ENCODE peak calls at places on chromosomes 1 and 21, in seven cellular contexts. One of them, this sample, is unnamed.
A peak's percentile ranks its signal among the peaks of the same experiment; 100 is the strongest.

GRCh38 chr1:50405814-50406213 is 17.4 kb downstream of the DMRTA2 start:
- DNase-seq in endothelial cell: no peak
- DNase-seq in A549: no peak
- DNase-seq in progenitor cell of endocrine pancreas: no peak
- DNase-seq in colonic mucosa: no peak
- DNase-seq in lower leg skin: no peak
- DNase-seq in AG10803: no peak
- DNase-seq in this sample: no peak

GRCh38 chr1:11439051-11439450 is 39.9 kb upstream of the DISP3 start:
- DNase-seq in AG10803: no peak
- DNase-seq in endothelial cell: no peak
- DNase-seq in A549: no peak
- DNase-seq in lower leg skin: no peak
- DNase-seq in colonic mucosa: no peak
- DNase-seq in progenitor cell of endocrine pancreas: no peak
- DNase-seq in this sample: no peak

GRCh38 chr1:38026592-38027200 is 14.2 kb downstream of the UTP11 start:
- DNase-seq in AG10803: peak; percentile 62
- DNase-seq in endothelial cell: peak; percentile 71
- DNase-seq in A549: peak; percentile 50
- DNase-seq in progenitor cell of endocrine pancreas: peak; percentile 44
- DNase-seq in lower leg skin: no peak
- DNase-seq in colonic mucosa: no peak
- DNase-seq in this sample: peak; percentile 70

GRCh38 chr1:183319051-183319450 is 99.1 kb downstream of the NMNAT2 start:
- DNase-seq in endothelial cell: no peak
- DNase-seq in A549: no peak
- DNase-seq in AG10803: no peak
- DNase-seq in colonic mucosa: no peak
- DNase-seq in progenitor cell of endocrine pancreas: no peak
- DNase-seq in lower leg skin: no peak
- DNase-seq in this sample: no peak

GRCh38 chr1:98388431-98388830 is 273.1 kb upstream of the SNX7 start:
- DNase-seq in A549: no peak
- DNase-seq in progenitor cell of endocrine pancreas: no peak
- DNase-seq in AG10803: peak; percentile 76
- DNase-seq in endothelial cell: no peak
- DNase-seq in colonic mucosa: no peak
- DNase-seq in lower leg skin: no peak
- DNase-seq in this sample: no peak

GRCh38 chr1:33972676-33973395 is 109.0 kb downstream of the HMGB4 start:
- DNase-seq in lower leg skin: no peak
- DNase-seq in progenitor cell of endocrine pancreas: no peak
- DNase-seq in endothelial cell: no peak
- DNase-seq in colonic mucosa: no peak
- DNase-seq in A549: no peak
- DNase-seq in AG10803: peak; percentile 73
- DNase-seq in this sample: no peak

GRCh38 chr1:207309775-207310273 is 11.7 kb upstream of the CD55 start:
- DNase-seq in AG10803: peak; percentile 73
- DNase-seq in endothelial cell: no peak
- DNase-seq in A549: peak; percentile 74
- DNase-seq in colonic mucosa: no peak
- DNase-seq in lower leg skin: no peak
- DNase-seq in progenitor cell of endocrine pancreas: no peak
- DNase-seq in this sample: no peak

GRCh38 chr1:8970870-8971337 is 25.2 kb downstream of the CA6 start:
- DNase-seq in endothelial cell: no peak
- DNase-seq in AG10803: no peak
- DNase-seq in lower leg skin: no peak
- DNase-seq in colonic mucosa: no peak
- DNase-seq in progenitor cell of endocrine pancreas: no peak
- DNase-seq in A549: no peak
- DNase-seq in this sample: no peak

GRCh38 chr1:11611928-11612327 is 42.3 kb downstream of the FBXO2 start:
- DNase-seq in endothelial cell: no peak
- DNase-seq in colonic mucosa: no peak
- DNase-seq in A549: no peak
- DNase-seq in lower leg skin: no peak
- DNase-seq in progenitor cell of endocrine pancreas: no peak
- DNase-seq in AG10803: no peak
- DNase-seq in this sample: no peak

GRCh38 chr1:171081220-171081993 is 9.3 kb upstream of the FMO3 start:
- DNase-seq in A549: peak; percentile 7
- DNase-seq in progenitor cell of endocrine pancreas: no peak
- DNase-seq in endothelial cell: no peak
- DNase-seq in lower leg skin: no peak
- DNase-seq in AG10803: peak; percentile 66
- DNase-seq in colonic mucosa: no peak
- DNase-seq in this sample: no peak

GRCh38 chr1:202143768-202144509 is 598 bp downstream of the ARL8A start:
- DNase-seq in endothelial cell: peak; percentile 46
- DNase-seq in lower leg skin: no peak
- DNase-seq in colonic mucosa: peak; percentile 49
- DNase-seq in progenitor cell of endocrine pancreas: peak; percentile 36
- DNase-seq in A549: no peak
- DNase-seq in AG10803: no peak
- DNase-seq in this sample: peak; percentile 40

GRCh38 chr1:111222308-111223125 is 5.0 kb upstream of the CHI3L2 start:
- DNase-seq in A549: peak; percentile 56
- DNase-seq in colonic mucosa: peak; percentile 83
- DNase-seq in lower leg skin: peak; percentile 49
- DNase-seq in progenitor cell of endocrine pancreas: peak; percentile 68
- DNase-seq in endothelial cell: peak; percentile 85
- DNase-seq in AG10803: peak; percentile 46
- DNase-seq in this sample: peak; percentile 85

GRCh38 chr21:27505516-27505915 is 538.6 kb upstream of the ADAMTS5 start:
- DNase-seq in A549: no peak
- DNase-seq in lower leg skin: no peak
- DNase-seq in AG10803: peak; percentile 95
- DNase-seq in colonic mucosa: no peak
- DNase-seq in endothelial cell: no peak
- DNase-seq in progenitor cell of endocrine pancreas: no peak
- DNase-seq in this sample: no peak

GRCh38 chr1:226881515-226882185 is 11.2 kb downstream of the PSEN2 start:
- DNase-seq in progenitor cell of endocrine pancreas: no peak
- DNase-seq in lower leg skin: no peak
- DNase-seq in colonic mucosa: no peak
- DNase-seq in endothelial cell: no peak
- DNase-seq in A549: no peak
- DNase-seq in AG10803: no peak
- DNase-seq in this sample: no peak

GRCh38 chr1:86016076-86016746 is 140.4 kb downstream of the COL24A1 start:
- DNase-seq in progenitor cell of endocrine pancreas: no peak
- DNase-seq in A549: no peak
- DNase-seq in lower leg skin: no peak
- DNase-seq in endothelial cell: no peak
- DNase-seq in colonic mucosa: no peak
- DNase-seq in AG10803: no peak
- DNase-seq in this sample: no peak

GRCh38 chr1:114779722-114780121 is 763 bp downstream of the SIKE1 start:
- DNase-seq in colonic mucosa: no peak
- DNase-seq in progenitor cell of endocrine pancreas: no peak
- DNase-seq in AG10803: no peak
- DNase-seq in lower leg skin: no peak
- DNase-seq in endothelial cell: no peak
- DNase-seq in A549: no peak
- DNase-seq in this sample: no peak

GRCh38 chr1:36523850-36524249 is 41.1 kb upstream of the CSF3R start:
- DNase-seq in progenitor cell of endocrine pancreas: no peak
- DNase-seq in lower leg skin: no peak
- DNase-seq in colonic mucosa: no peak
- DNase-seq in A549: no peak
- DNase-seq in AG10803: no peak
- DNase-seq in endothelial cell: no peak
- DNase-seq in this sample: no peak

GRCh38 chr21:26850116-26850643 is 5.0 kb upstream of the ADAMTS1 start:
- DNase-seq in A549: peak; percentile 27
- DNase-seq in colonic mucosa: no peak
- DNase-seq in AG10803: peak; percentile 50
- DNase-seq in progenitor cell of endocrine pancreas: no peak
- DNase-seq in lower leg skin: no peak
- DNase-seq in endothelial cell: no peak
- DNase-seq in this sample: no peak

GRCh38 chr1:214086945-214087344 is 99.2 kb downstream of the PROX1 start:
- DNase-seq in endothelial cell: no peak
- DNase-seq in colonic mucosa: no peak
- DNase-seq in progenitor cell of endocrine pancreas: no peak
- DNase-seq in AG10803: no peak
- DNase-seq in lower leg skin: no peak
- DNase-seq in A549: peak; percentile 7
- DNase-seq in this sample: no peak
- TF ChIP-seq CTCF in endothelial cell: no peak
- TF ChIP-seq CTCF in colonic mucosa: no peak
- TF ChIP-seq CTCF in progenitor cell of endocrine pancreas: no peak
- TF ChIP-seq CTCF in AG10803: no peak
- TF ChIP-seq CTCF in lower leg skin: no peak
- TF ChIP-seq CTCF in A549: no peak
- TF ChIP-seq CTCF in this sample: no peak

DNA sequence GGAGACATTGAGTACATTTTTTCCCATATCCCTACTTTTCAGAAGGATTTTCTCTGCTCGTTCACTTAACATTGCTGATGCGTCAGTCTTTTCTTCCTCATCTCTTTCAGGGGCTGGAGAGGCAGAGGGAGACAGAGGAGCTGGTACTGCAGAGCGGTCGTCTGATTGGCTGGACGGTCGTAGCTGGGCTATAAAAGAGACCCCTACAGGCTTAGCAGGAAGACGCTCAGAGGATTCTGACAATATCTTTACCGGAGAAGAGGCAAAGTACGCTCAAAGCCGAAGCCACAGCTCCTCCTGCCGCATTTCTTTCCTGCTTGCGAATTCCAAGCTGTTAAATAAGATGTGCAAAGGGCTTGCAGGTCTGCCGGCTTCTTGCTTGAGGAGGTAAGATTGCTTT is at the start of gene RGS4:
- DNase-seq in endothelial cell: peak; percentile 65
- DNase-seq in lower leg skin: no peak
- DNase-seq in progenitor cell of endocrine pancreas: peak; percentile 15
- DNase-seq in A549: peak; percentile 29
- DNase-seq in colonic mucosa: peak; percentile 18
- DNase-seq in AG10803: peak; percentile 91
- DNase-seq in this sample: peak; percentile 72
- TF ChIP-seq CTCF in endothelial cell: peak; percentile 16
- TF ChIP-seq CTCF in lower leg skin: no peak
- TF ChIP-seq CTCF in progenitor cell of endocrine pancreas: peak; percentile 53
- TF ChIP-seq CTCF in A549: no peak
- TF ChIP-seq CTCF in colonic mucosa: no peak
- TF ChIP-seq CTCF in AG10803: peak; percentile 78
- TF ChIP-seq CTCF in this sample: peak; percentile 37

GRCh38 chr1:58966103-58966916 is 182.5 kb upstream of the JUN start:
- DNase-seq in endothelial cell: no peak
- DNase-seq in lower leg skin: no peak
- DNase-seq in A549: no peak
- DNase-seq in colonic mucosa: no peak
- DNase-seq in AG10803: no peak
- DNase-seq in progenitor cell of endocrine pancreas: no peak
- DNase-seq in this sample: no peak
- TF ChIP-seq CTCF in endothelial cell: no peak
- TF ChIP-seq CTCF in lower leg skin: no peak
- TF ChIP-seq CTCF in A549: no peak
- TF ChIP-seq CTCF in colonic mucosa: no peak
- TF ChIP-seq CTCF in AG10803: no peak
- TF ChIP-seq CTCF in progenitor cell of endocrine pancreas: no peak
- TF ChIP-seq CTCF in this sample: no peak

GRCh38 chr1:244451539-244451950 is at the start of gene ADSS2:
- DNase-seq in lower leg skin: no peak
- DNase-seq in progenitor cell of endocrine pancreas: no peak
- DNase-seq in A549: no peak
- DNase-seq in endothelial cell: no peak
- DNase-seq in AG10803: no peak
- DNase-seq in colonic mucosa: no peak
- DNase-seq in this sample: no peak
- TF ChIP-seq CTCF in lower leg skin: no peak
- TF ChIP-seq CTCF in progenitor cell of endocrine pancreas: no peak
- TF ChIP-seq CTCF in A549: no peak
- TF ChIP-seq CTCF in endothelial cell: no peak
- TF ChIP-seq CTCF in AG10803: no peak
- TF ChIP-seq CTCF in colonic mucosa: no peak
- TF ChIP-seq CTCF in this sample: no peak

GRCh38 chr1:224759570-224760562 is 143.7 kb downstream of the CNIH3 start:
- DNase-seq in progenitor cell of endocrine pancreas: no peak
- DNase-seq in colonic mucosa: no peak
- DNase-seq in lower leg skin: peak; percentile 36
- DNase-seq in endothelial cell: no peak
- DNase-seq in A549: no peak
- DNase-seq in AG10803: no peak
- DNase-seq in this sample: no peak

GRCh38 chr1:224761245-224761644 is 145.1 kb downstream of the CNIH3 start:
- DNase-seq in AG10803: no peak
- DNase-seq in A549: no peak
- DNase-seq in endothelial cell: no peak
- DNase-seq in progenitor cell of endocrine pancreas: no peak
- DNase-seq in colonic mucosa: no peak
- DNase-seq in lower leg skin: no peak
- DNase-seq in this sample: no peak

GRCh38 chr1:224763126-224763764 is 147.1 kb downstream of the CNIH3 start:
- DNase-seq in colonic mucosa: no peak
- DNase-seq in progenitor cell of endocrine pancreas: no peak
- DNase-seq in lower leg skin: no peak
- DNase-seq in AG10803: peak; percentile 28
- DNase-seq in A549: no peak
- DNase-seq in endothelial cell: no peak
- DNase-seq in this sample: no peak

GRCh38 chr1:224762701-224763100 is 146.6 kb downstream of the CNIH3 start:
- DNase-seq in progenitor cell of endocrine pancreas: no peak
- DNase-seq in endothelial cell: no peak
- DNase-seq in A549: no peak
- DNase-seq in AG10803: no peak
- DNase-seq in lower leg skin: no peak
- DNase-seq in colonic mucosa: no peak
- DNase-seq in this sample: no peak

DNA sequence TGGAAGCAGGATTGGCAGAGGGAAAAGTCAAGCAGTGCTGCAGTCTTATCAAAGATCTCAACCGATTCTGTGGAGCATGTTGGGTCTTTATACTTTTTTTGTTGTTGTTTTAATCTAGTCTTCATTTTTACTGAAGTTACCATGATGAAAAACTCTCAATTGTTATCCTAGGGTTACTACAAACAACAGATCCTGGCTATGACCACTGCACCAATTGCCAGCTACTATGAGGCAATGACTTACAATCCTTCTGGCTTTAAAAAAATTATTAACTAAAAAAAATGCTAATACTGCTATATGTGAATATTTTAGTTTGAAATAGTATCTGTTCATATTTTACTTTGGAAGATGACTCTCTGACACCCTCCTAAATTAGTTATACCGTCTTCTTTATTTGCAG is 145.9 kb downstream of the CNIH3 start:
- DNase-seq in progenitor cell of endocrine pancreas: no peak
- DNase-seq in endothelial cell: no peak
- DNase-seq in AG10803: no peak
- DNase-seq in lower leg skin: peak; percentile 25
- DNase-seq in colonic mucosa: no peak
- DNase-seq in A549: no peak
- DNase-seq in this sample: no peak
- TF ChIP-seq CTCF in progenitor cell of endocrine pancreas: no peak
- TF ChIP-seq CTCF in endothelial cell: no peak
- TF ChIP-seq CTCF in AG10803: no peak
- TF ChIP-seq CTCF in lower leg skin: no peak
- TF ChIP-seq CTCF in colonic mucosa: no peak
- TF ChIP-seq CTCF in A549: no peak
- TF ChIP-seq CTCF in this sample: no peak

GRCh38 chr21:30257773-30258172 is 25.0 kb downstream of the KRTAP24-1 start:
- DNase-seq in progenitor cell of endocrine pancreas: no peak
- DNase-seq in colonic mucosa: peak; percentile 30
- DNase-seq in endothelial cell: peak; percentile 34
- DNase-seq in AG10803: peak; percentile 13
- DNase-seq in A549: peak; percentile 12
- DNase-seq in lower leg skin: no peak
- DNase-seq in this sample: peak; percentile 6
- TF ChIP-seq CTCF in progenitor cell of endocrine pancreas: peak; percentile 58
- TF ChIP-seq CTCF in colonic mucosa: peak; percentile 15
- TF ChIP-seq CTCF in endothelial cell: peak; percentile 64
- TF ChIP-seq CTCF in AG10803: peak; percentile 26
- TF ChIP-seq CTCF in A549: no peak
- TF ChIP-seq CTCF in lower leg skin: no peak
- TF ChIP-seq CTCF in this sample: peak; percentile 28